ENCODE peak calls at places on chromosomes 2 and 18, in seven cellular contexts. A, H, Z, J, B, R and W are unnamed samples.

GRCh38 chr2:127074358-127074757 is 32.6 kb downstream of the BIN1 start:
- DNase-seq in A (no peak), H (no peak), Z (no peak), J (no peak), B (no peak), R (no peak), W (no peak)

GRCh38 chr2:239223330-239224248 is 177.2 kb downstream of the HDAC4 start:
- DNase-seq in A (no peak), H (peak; percentile 71), Z (peak; percentile 45), J (no peak), B (peak; percentile 87), R (no peak), W (no peak)

GRCh38 chr2:102046135-102046901 is 54.6 kb downstream of the IL1R2 start:
- DNase-seq in A (no peak), H (no peak), Z (no peak), J (no peak), B (no peak), R (no peak), W (no peak)

GRCh38 chr2:150391779-150392178 is 95.7 kb downstream of the RND3 start:
- DNase-seq in A (no peak), H (no peak), Z (no peak), J (no peak), B (no peak), R (no peak), W (no peak)

GRCh38 chr2:152038451-152038958 is 60.3 kb downstream of the CACNB4 start:
- DNase-seq in A (no peak), H (no peak), Z (no peak), J (no peak), B (peak; percentile 7), R (no peak), W (peak; percentile 80)

GRCh38 chr2:21438949-21439348 is 315.2 kb downstream of the TDRD15 start:
- DNase-seq in A (no peak), H (no peak), Z (no peak), J (no peak), B (no peak), R (no peak), W (no peak)

GRCh38 chr2:139684286-139684860 is 904.2 kb upstream of the NXPH2 start:
- DNase-seq in A (no peak), H (no peak), Z (no peak), J (no peak), B (no peak), R (no peak), W (no peak)

GRCh38 chr2:38712871-38713270 is 38.3 kb downstream of the SRSF7 start:
- DNase-seq in A (no peak), H (no peak), Z (no peak), J (no peak), B (no peak), R (no peak), W (no peak)

GRCh38 chr18:78364123-78364522 is 615.5 kb upstream of the SALL3 start:
- DNase-seq in A (no peak), H (no peak), Z (no peak), J (no peak), B (no peak), R (no peak), W (no peak)

GRCh38 chr2:222318026-222318711 is 19.4 kb upstream of the PAX3 start:
- DNase-seq in A (no peak), H (peak; percentile 17), Z (peak; percentile 32), J (peak; percentile 46), B (peak; percentile 37), R (peak; percentile 48), W (peak; percentile 50)

GRCh38 chr2:18404708-18405107 is 155.7 kb downstream of the RDH14 start:
- DNase-seq in A (no peak), H (no peak), Z (no peak), J (no peak), B (no peak), R (peak; percentile 4), W (no peak)

GRCh38 chr18:55781481-55781957 is 193.5 kb upstream of the TCF4 start:
- DNase-seq in A (no peak), H (peak; percentile 45), Z (peak; percentile 42), J (peak; percentile 11), B (peak; percentile 86), R (peak; percentile 67), W (peak; percentile 3)